ENCODE peak calls at places on chromosomes 11 and 22, in five cellular contexts. C, E, V, Q and L are unnamed samples. For H3K36me3, the result is how much of the 10 kb centered on the place peaks cover.

GRCh38 chr11:1458340-1459218 is 28.0 kb downstream of the MOB2 start:
- DNase-seq in C (peak), Q (no peak), V (peak), E (peak), L (no peak)

GRCh38 chr11:96168623-96169022 is 174.4 kb downstream of the MAML2 start:
- DNase-seq in E (peak), V (peak), Q (no peak), C (no peak), L (no peak)

GRCh38 chr11:1443737-1444136 is 42.8 kb downstream of the MOB2 start:
- DNase-seq in E (no peak), Q (no peak), V (no peak), C (no peak), L (no peak)

GRCh38 chr11:43573233-43573632 is 107.3 kb upstream of the HSD17B12 start:
- DNase-seq in V (no peak), C (peak), Q (peak), E (no peak), L (no peak)

GRCh38 chr22:49671331-49672012 is 156.2 kb downstream of the BRD1 start:
- DNase-seq in C (no peak), E (no peak), V (no peak), Q (no peak), L (no peak)

GRCh38 chr11:71410363-71410966 is 37.7 kb downstream of the DHCR7 start:
- DNase-seq in V (no peak), Q (no peak), C (no peak), E (no peak), L (no peak)

GRCh38 chr11:127247261-127247660 is 246.7 kb upstream of the KIRREL3 start:
- DNase-seq in C (no peak), E (no peak), V (no peak), Q (no peak), L (no peak)

GRCh38 chr11:23564370-23564769 is 704.1 kb upstream of the CCDC179 start:
- DNase-seq in E (no peak), V (no peak), Q (no peak), C (no peak), L (no peak)

GRCh38 chr11:10597877-10598341 is 29.4 kb upstream of the LYVE1 start:
- DNase-seq in E (no peak), V (no peak), C (no peak), Q (peak), L (no peak)

GRCh38 chr11:73650400-73650799 is 4.0 kb downstream of the PLEKHB1 start:
- DNase-seq in V (no peak), E (no peak), Q (no peak), C (no peak), L (no peak)

GRCh38 chr11:69048718-69049489 is at the start of gene TPCN2:
- DNase-seq in C (peak), V (peak), Q (peak), E (peak), L (peak)

GRCh38 chr11:65216830-65217229 is 35.1 kb downstream of the CAPN1 start:
- DNase-seq in C (no peak), Q (no peak), E (no peak), V (no peak), L (no peak)

GRCh38 chr22:29081499-29082236 is 8.8 kb downstream of the KREMEN1 start:
- DNase-seq in C (no peak), Q (no peak), E (no peak), V (no peak), L (no peak)

GRCh38 chr11:88363566-88364169 is 26.1 kb upstream of the CTSC start:
- DNase-seq in C (no peak), Q (no peak), E (no peak), V (peak), L (no peak)

GRCh38 chr11:123587044-123587443 is 67.4 kb downstream of the SCN3B start:
- DNase-seq in C (peak), Q (no peak), V (no peak), E (no peak), L (no peak)

GRCh38 chr11:37182036-37182435 is 584.0 kb upstream of the RAG2 start:
- DNase-seq in V (no peak), Q (no peak), C (no peak), E (no peak), L (no peak)

GRCh38 chr11:12150831-12151382 is 40.5 kb downstream of the MICAL2 start:
- DNase-seq in Q (no peak), V (peak), C (no peak), E (no peak), L (peak)

GRCh38 chr11:130915556-130916237 is 582 bp downstream of the SNX19 start:
- DNase-seq in C (peak), V (no peak), E (no peak), Q (no peak), L (no peak)
- H3K4me3 ChIP-seq in C (peak), V (peak), E (peak), Q (peak), L (peak)

DNA sequence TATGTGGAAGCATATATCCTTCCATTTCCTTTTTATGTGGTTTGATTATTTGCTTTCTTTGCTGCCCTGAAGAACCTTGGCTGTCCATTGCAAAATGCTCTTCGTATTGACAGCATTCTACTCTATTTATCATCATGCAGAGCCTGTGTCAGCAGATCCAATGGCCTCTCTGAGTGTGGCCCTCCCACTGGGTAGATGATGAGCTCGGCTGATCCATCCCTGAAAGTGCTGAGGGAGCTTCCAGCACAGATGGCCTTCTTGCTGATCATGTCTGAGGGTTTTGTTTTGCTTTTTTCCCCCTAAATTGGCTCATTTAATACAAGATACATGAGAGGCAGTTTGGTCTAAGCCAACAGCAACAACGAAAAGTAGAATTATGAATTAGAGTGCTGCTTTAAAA is 181.0 kb downstream of the GRIA4 start:
- DNase-seq in V (no peak), E (no peak), C (no peak), Q (peak), L (no peak)
- TF ChIP-seq CTCF in V (no peak), E (no peak), C (no peak), Q (no peak), L (no peak)

GRCh38 chr22:19505735-19506126 is 18.5 kb downstream of the CLDN5 start:
- DNase-seq in E (no peak), V (no peak), C (no peak), Q (no peak), L (no peak)

GRCh38 chr22:19504900-19505734 is 19.1 kb downstream of the CLDN5 start:
- DNase-seq in V (no peak), C (no peak), E (no peak), Q (no peak), L (no peak)

GRCh38 chr22:19508024-19508776 is 16.0 kb downstream of the CLDN5 start:
- DNase-seq in V (no peak), Q (no peak), C (no peak), E (no peak), L (no peak)

GRCh38 chr22:19507534-19507861 is 16.7 kb downstream of the CLDN5 start:
- DNase-seq in Q (no peak), V (no peak), E (no peak), C (no peak), L (no peak)

GRCh38 chr22:19506212-19506611 is 18.0 kb downstream of the CLDN5 start:
- DNase-seq in C (no peak), V (no peak), E (no peak), Q (no peak), L (no peak)
- H3K36me3 ChIP-seq in C (under half), V (under half), E (under half), Q (under half), L (under half)

DNA sequence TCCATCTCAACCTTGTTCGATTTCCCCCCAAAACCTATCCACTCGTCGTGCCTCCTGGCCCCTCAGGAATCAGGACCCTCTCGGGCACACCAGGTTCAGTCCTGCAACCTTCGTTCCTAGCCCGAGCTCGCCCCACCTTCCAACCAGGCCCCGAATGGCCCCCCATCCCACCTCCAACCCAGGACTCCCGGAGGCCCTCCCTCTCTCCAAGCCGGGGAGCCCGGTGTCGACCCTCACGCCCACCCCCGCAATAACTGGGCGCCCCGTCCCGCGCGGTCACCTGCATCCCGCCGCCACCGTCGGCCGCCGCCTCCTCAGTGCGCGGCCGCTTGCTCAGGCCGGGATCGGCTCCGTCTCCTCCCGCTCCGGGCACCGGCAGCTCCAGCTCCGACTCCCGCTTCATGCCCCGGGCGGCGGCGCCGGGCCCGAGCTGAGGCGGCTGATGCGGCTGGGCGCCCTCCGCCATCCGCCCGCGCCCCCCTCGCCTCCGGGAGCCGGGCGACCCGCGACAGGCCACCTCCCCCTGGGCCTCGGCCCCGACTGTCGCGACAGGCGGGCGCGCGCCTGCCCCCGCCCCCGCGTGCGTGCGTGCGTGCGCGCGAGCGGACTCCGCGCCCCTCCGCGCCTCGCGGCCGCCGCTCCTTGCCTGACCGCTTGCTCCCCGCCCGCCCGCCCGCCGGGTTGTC is 521 bp downstream of the RBFOX2 start:
- DNase-seq in V (no peak), C (no peak), E (peak), Q (peak), L (no peak)
- H3K4me3 ChIP-seq in V (peak), C (peak), E (peak), Q (peak), L (peak)